ENCODE peak calls at places on chromosomes 11 and 22, in nine cellular contexts. One of them, this sample, is unnamed.

GRCh38 chr11:45921561-45922424 is 663 bp upstream of the LARGE2 start:
- DNase-seq in effector CD4-positive, alpha-beta T cell: no peak
- DNase-seq in astrocyte of the spinal cord: no peak
- DNase-seq in globus pallidus: no peak
- DNase-seq in skeletal muscle cell: no peak
- DNase-seq in activated CD4-positive, alpha-beta T cell treated with anti-CD3 and anti-CD28 coated beads for 24 hours: no peak
- DNase-seq in DMS79: peak; percentile 68
- DNase-seq in occipital lobe: no peak
- DNase-seq in BE2C: no peak
- DNase-seq in this sample: no peak

GRCh38 chr11:62251698-62252097 is 9.7 kb downstream of the SCGB1D2 start:
- DNase-seq in globus pallidus: no peak
- DNase-seq in BE2C: no peak
- DNase-seq in skeletal muscle cell: no peak
- DNase-seq in occipital lobe: no peak
- DNase-seq in DMS79: no peak
- DNase-seq in astrocyte of the spinal cord: no peak
- DNase-seq in effector CD4-positive, alpha-beta T cell: no peak
- DNase-seq in activated CD4-positive, alpha-beta T cell treated with anti-CD3 and anti-CD28 coated beads for 24 hours: no peak
- DNase-seq in this sample: no peak

GRCh38 chr11:11311169-11311568 is 41.9 kb downstream of the CSNK2A3 start:
- DNase-seq in DMS79: no peak
- DNase-seq in globus pallidus: no peak
- DNase-seq in skeletal muscle cell: no peak
- DNase-seq in astrocyte of the spinal cord: no peak
- DNase-seq in BE2C: no peak
- DNase-seq in effector CD4-positive, alpha-beta T cell: no peak
- DNase-seq in activated CD4-positive, alpha-beta T cell treated with anti-CD3 and anti-CD28 coated beads for 24 hours: no peak
- DNase-seq in occipital lobe: no peak
- DNase-seq in this sample: no peak

GRCh38 chr11:110474578-110474977 is 44.8 kb downstream of the FDX1 start:
- DNase-seq in globus pallidus: no peak
- DNase-seq in occipital lobe: no peak
- DNase-seq in activated CD4-positive, alpha-beta T cell treated with anti-CD3 and anti-CD28 coated beads for 24 hours: no peak
- DNase-seq in DMS79: no peak
- DNase-seq in astrocyte of the spinal cord: no peak
- DNase-seq in skeletal muscle cell: no peak
- DNase-seq in effector CD4-positive, alpha-beta T cell: no peak
- DNase-seq in BE2C: no peak
- DNase-seq in this sample: no peak

GRCh38 chr11:1762537-1763302 is 1.0 kb downstream of the CTSD start:
- DNase-seq in effector CD4-positive, alpha-beta T cell: no peak
- DNase-seq in BE2C: no peak
- DNase-seq in occipital lobe: no peak
- DNase-seq in activated CD4-positive, alpha-beta T cell treated with anti-CD3 and anti-CD28 coated beads for 24 hours: no peak
- DNase-seq in skeletal muscle cell: no peak
- DNase-seq in DMS79: no peak
- DNase-seq in astrocyte of the spinal cord: no peak
- DNase-seq in globus pallidus: no peak
- DNase-seq in this sample: no peak

GRCh38 chr11:124481365-124482323 is 36.1 kb upstream of the OR8B8 start:
- DNase-seq in occipital lobe: peak; percentile 41
- DNase-seq in globus pallidus: no peak
- DNase-seq in skeletal muscle cell: peak; percentile 33
- DNase-seq in activated CD4-positive, alpha-beta T cell treated with anti-CD3 and anti-CD28 coated beads for 24 hours: no peak
- DNase-seq in BE2C: peak; percentile 54
- DNase-seq in effector CD4-positive, alpha-beta T cell: no peak
- DNase-seq in DMS79: no peak
- DNase-seq in astrocyte of the spinal cord: peak; percentile 50
- DNase-seq in this sample: no peak

GRCh38 chr11:41377709-41378394 is 81.6 kb downstream of the LRRC4C start:
- DNase-seq in globus pallidus: no peak
- DNase-seq in activated CD4-positive, alpha-beta T cell treated with anti-CD3 and anti-CD28 coated beads for 24 hours: no peak
- DNase-seq in DMS79: no peak
- DNase-seq in astrocyte of the spinal cord: no peak
- DNase-seq in skeletal muscle cell: no peak
- DNase-seq in effector CD4-positive, alpha-beta T cell: no peak
- DNase-seq in BE2C: no peak
- DNase-seq in occipital lobe: no peak
- DNase-seq in this sample: no peak

GRCh38 chr22:31150615-31151014 is 9.4 kb upstream of the RNF185 start:
- DNase-seq in activated CD4-positive, alpha-beta T cell treated with anti-CD3 and anti-CD28 coated beads for 24 hours: no peak
- DNase-seq in occipital lobe: no peak
- DNase-seq in astrocyte of the spinal cord: no peak
- DNase-seq in effector CD4-positive, alpha-beta T cell: no peak
- DNase-seq in BE2C: no peak
- DNase-seq in DMS79: no peak
- DNase-seq in skeletal muscle cell: no peak
- DNase-seq in globus pallidus: no peak
- DNase-seq in this sample: no peak

GRCh38 chr11:129577986-129578385 is 202.3 kb downstream of the BARX2 start:
- DNase-seq in DMS79: no peak
- DNase-seq in effector CD4-positive, alpha-beta T cell: no peak
- DNase-seq in astrocyte of the spinal cord: no peak
- DNase-seq in occipital lobe: no peak
- DNase-seq in BE2C: no peak
- DNase-seq in globus pallidus: no peak
- DNase-seq in activated CD4-positive, alpha-beta T cell treated with anti-CD3 and anti-CD28 coated beads for 24 hours: no peak
- DNase-seq in skeletal muscle cell: no peak
- DNase-seq in this sample: no peak

GRCh38 chr22:32034275-32034674 is 8.8 kb upstream of the SLC5A1 start:
- DNase-seq in globus pallidus: no peak
- DNase-seq in skeletal muscle cell: no peak
- DNase-seq in DMS79: no peak
- DNase-seq in occipital lobe: no peak
- DNase-seq in BE2C: no peak
- DNase-seq in effector CD4-positive, alpha-beta T cell: no peak
- DNase-seq in activated CD4-positive, alpha-beta T cell treated with anti-CD3 and anti-CD28 coated beads for 24 hours: no peak
- DNase-seq in astrocyte of the spinal cord: no peak
- DNase-seq in this sample: no peak

GRCh38 chr11:131430466-131431176 is 60.2 kb downstream of the NTM start:
- DNase-seq in globus pallidus: peak; percentile 30
- DNase-seq in DMS79: no peak
- DNase-seq in skeletal muscle cell: peak; percentile 9
- DNase-seq in astrocyte of the spinal cord: no peak
- DNase-seq in BE2C: no peak
- DNase-seq in effector CD4-positive, alpha-beta T cell: no peak
- DNase-seq in occipital lobe: no peak
- DNase-seq in activated CD4-positive, alpha-beta T cell treated with anti-CD3 and anti-CD28 coated beads for 24 hours: no peak
- DNase-seq in this sample: no peak

GRCh38 chr22:32130464-32130863 is 28.6 kb downstream of the C22orf42 start:
- DNase-seq in occipital lobe: no peak
- DNase-seq in effector CD4-positive, alpha-beta T cell: no peak
- DNase-seq in activated CD4-positive, alpha-beta T cell treated with anti-CD3 and anti-CD28 coated beads for 24 hours: no peak
- DNase-seq in DMS79: no peak
- DNase-seq in BE2C: no peak
- DNase-seq in astrocyte of the spinal cord: no peak
- DNase-seq in skeletal muscle cell: no peak
- DNase-seq in globus pallidus: no peak
- DNase-seq in this sample: no peak

GRCh38 chr11:110362916-110363574 is 66.6 kb upstream of the RDX start:
- DNase-seq in BE2C: peak; percentile 12
- DNase-seq in astrocyte of the spinal cord: no peak
- DNase-seq in effector CD4-positive, alpha-beta T cell: no peak
- DNase-seq in DMS79: no peak
- DNase-seq in globus pallidus: peak; percentile 69
- DNase-seq in occipital lobe: no peak
- DNase-seq in skeletal muscle cell: no peak
- DNase-seq in activated CD4-positive, alpha-beta T cell treated with anti-CD3 and anti-CD28 coated beads for 24 hours: no peak
- DNase-seq in this sample: no peak

GRCh38 chr11:63909621-63910506 is 7.1 kb downstream of the RCOR2 start:
- DNase-seq in BE2C: peak; percentile 68
- DNase-seq in skeletal muscle cell: no peak
- DNase-seq in globus pallidus: no peak
- DNase-seq in DMS79: no peak
- DNase-seq in activated CD4-positive, alpha-beta T cell treated with anti-CD3 and anti-CD28 coated beads for 24 hours: no peak
- DNase-seq in astrocyte of the spinal cord: no peak
- DNase-seq in effector CD4-positive, alpha-beta T cell: no peak
- DNase-seq in occipital lobe: no peak
- DNase-seq in this sample: no peak

GRCh38 chr11:36509265-36509664 is 807 bp downstream of the TRAF6 start:
- DNase-seq in DMS79: no peak
- DNase-seq in activated CD4-positive, alpha-beta T cell treated with anti-CD3 and anti-CD28 coated beads for 24 hours: no peak
- DNase-seq in skeletal muscle cell: no peak
- DNase-seq in globus pallidus: peak; percentile 37
- DNase-seq in astrocyte of the spinal cord: peak; percentile 38
- DNase-seq in occipital lobe: no peak
- DNase-seq in BE2C: no peak
- DNase-seq in effector CD4-positive, alpha-beta T cell: no peak
- DNase-seq in this sample: peak; percentile 15

GRCh38 chr11:123303924-123304323 is 108.9 kb upstream of the CLMP start:
- DNase-seq in astrocyte of the spinal cord: no peak
- DNase-seq in activated CD4-positive, alpha-beta T cell treated with anti-CD3 and anti-CD28 coated beads for 24 hours: no peak
- DNase-seq in skeletal muscle cell: no peak
- DNase-seq in effector CD4-positive, alpha-beta T cell: no peak
- DNase-seq in occipital lobe: no peak
- DNase-seq in BE2C: no peak
- DNase-seq in globus pallidus: no peak
- DNase-seq in DMS79: no peak
- DNase-seq in this sample: no peak

GRCh38 chr11:44634401-44635281 is 69.2 kb downstream of the CD82 start:
- DNase-seq in globus pallidus: peak; percentile 93
- DNase-seq in occipital lobe: peak; percentile 69
- DNase-seq in skeletal muscle cell: peak; percentile 64
- DNase-seq in astrocyte of the spinal cord: peak; percentile 68
- DNase-seq in activated CD4-positive, alpha-beta T cell treated with anti-CD3 and anti-CD28 coated beads for 24 hours: no peak
- DNase-seq in DMS79: peak; percentile 72
- DNase-seq in BE2C: peak; percentile 87
- DNase-seq in effector CD4-positive, alpha-beta T cell: no peak
- DNase-seq in this sample: no peak

GRCh38 chr22:23752750-23753149 is 1.5 kb downstream of the VPREB3 start:
- DNase-seq in astrocyte of the spinal cord: no peak
- DNase-seq in activated CD4-positive, alpha-beta T cell treated with anti-CD3 and anti-CD28 coated beads for 24 hours: no peak
- DNase-seq in BE2C: no peak
- DNase-seq in occipital lobe: no peak
- DNase-seq in DMS79: no peak
- DNase-seq in skeletal muscle cell: no peak
- DNase-seq in effector CD4-positive, alpha-beta T cell: no peak
- DNase-seq in globus pallidus: no peak
- DNase-seq in this sample: no peak

GRCh38 chr22:43171019-43171491 is 15.9 kb downstream of the TTLL12 start:
- DNase-seq in astrocyte of the spinal cord: no peak
- DNase-seq in BE2C: no peak
- DNase-seq in activated CD4-positive, alpha-beta T cell treated with anti-CD3 and anti-CD28 coated beads for 24 hours: no peak
- DNase-seq in globus pallidus: no peak
- DNase-seq in DMS79: no peak
- DNase-seq in occipital lobe: no peak
- DNase-seq in skeletal muscle cell: no peak
- DNase-seq in effector CD4-positive, alpha-beta T cell: no peak
- DNase-seq in this sample: no peak

GRCh38 chr22:45740236-45740635 is 68.6 kb downstream of the ATXN10 start:
- DNase-seq in skeletal muscle cell: no peak
- DNase-seq in globus pallidus: no peak
- DNase-seq in astrocyte of the spinal cord: no peak
- DNase-seq in activated CD4-positive, alpha-beta T cell treated with anti-CD3 and anti-CD28 coated beads for 24 hours: no peak
- DNase-seq in occipital lobe: no peak
- DNase-seq in effector CD4-positive, alpha-beta T cell: no peak
- DNase-seq in DMS79: no peak
- DNase-seq in BE2C: no peak
- DNase-seq in this sample: no peak

GRCh38 chr22:49694462-49695260 is 133.0 kb downstream of the BRD1 start:
- DNase-seq in BE2C: no peak
- DNase-seq in occipital lobe: no peak
- DNase-seq in activated CD4-positive, alpha-beta T cell treated with anti-CD3 and anti-CD28 coated beads for 24 hours: no peak
- DNase-seq in astrocyte of the spinal cord: no peak
- DNase-seq in effector CD4-positive, alpha-beta T cell: no peak
- DNase-seq in skeletal muscle cell: no peak
- DNase-seq in DMS79: no peak
- DNase-seq in globus pallidus: no peak
- DNase-seq in this sample: no peak

GRCh38 chr11:96191752-96192151 is 151.2 kb downstream of the MAML2 start:
- DNase-seq in effector CD4-positive, alpha-beta T cell: no peak
- DNase-seq in astrocyte of the spinal cord: no peak
- DNase-seq in skeletal muscle cell: no peak
- DNase-seq in DMS79: no peak
- DNase-seq in occipital lobe: no peak
- DNase-seq in BE2C: no peak
- DNase-seq in globus pallidus: no peak
- DNase-seq in activated CD4-positive, alpha-beta T cell treated with anti-CD3 and anti-CD28 coated beads for 24 hours: no peak
- DNase-seq in this sample: no peak

GRCh38 chr11:106697058-106697457 is 321.2 kb downstream of the GUCY1A2 start:
- DNase-seq in effector CD4-positive, alpha-beta T cell: no peak
- DNase-seq in occipital lobe: no peak
- DNase-seq in activated CD4-positive, alpha-beta T cell treated with anti-CD3 and anti-CD28 coated beads for 24 hours: no peak
- DNase-seq in DMS79: no peak
- DNase-seq in skeletal muscle cell: peak; percentile 30
- DNase-seq in globus pallidus: no peak
- DNase-seq in BE2C: no peak
- DNase-seq in astrocyte of the spinal cord: peak; percentile 53
- DNase-seq in this sample: no peak

GRCh38 chr22:25208743-25209505 is 9.3 kb downstream of the CRYBB3 start:
- DNase-seq in BE2C: no peak
- DNase-seq in occipital lobe: no peak
- DNase-seq in globus pallidus: no peak
- DNase-seq in activated CD4-positive, alpha-beta T cell treated with anti-CD3 and anti-CD28 coated beads for 24 hours: no peak
- DNase-seq in effector CD4-positive, alpha-beta T cell: no peak
- DNase-seq in DMS79: no peak
- DNase-seq in skeletal muscle cell: no peak
- DNase-seq in astrocyte of the spinal cord: no peak
- DNase-seq in this sample: no peak

GRCh38 chr11:26134481-26135355 is 197.2 kb upstream of the ANO3 start:
- DNase-seq in globus pallidus: peak; percentile 32
- DNase-seq in BE2C: peak; percentile 4
- DNase-seq in effector CD4-positive, alpha-beta T cell: no peak
- DNase-seq in skeletal muscle cell: no peak
- DNase-seq in astrocyte of the spinal cord: peak; percentile 14
- DNase-seq in DMS79: no peak
- DNase-seq in activated CD4-positive, alpha-beta T cell treated with anti-CD3 and anti-CD28 coated beads for 24 hours: no peak
- DNase-seq in occipital lobe: no peak
- DNase-seq in this sample: no peak

GRCh38 chr22:39652990-39653786 is 82.6 kb downstream of the CACNA1I start:
- DNase-seq in globus pallidus: no peak
- DNase-seq in DMS79: no peak
- DNase-seq in occipital lobe: peak; percentile 20
- DNase-seq in BE2C: no peak
- DNase-seq in astrocyte of the spinal cord: no peak
- DNase-seq in skeletal muscle cell: no peak
- DNase-seq in activated CD4-positive, alpha-beta T cell treated with anti-CD3 and anti-CD28 coated beads for 24 hours: no peak
- DNase-seq in effector CD4-positive, alpha-beta T cell: no peak
- DNase-seq in this sample: no peak

GRCh38 chr11:116660011-116660410 is 112.8 kb downstream of the BUD13 start:
- DNase-seq in occipital lobe: no peak
- DNase-seq in effector CD4-positive, alpha-beta T cell: no peak
- DNase-seq in DMS79: no peak
- DNase-seq in globus pallidus: no peak
- DNase-seq in BE2C: no peak
- DNase-seq in astrocyte of the spinal cord: no peak
- DNase-seq in activated CD4-positive, alpha-beta T cell treated with anti-CD3 and anti-CD28 coated beads for 24 hours: no peak
- DNase-seq in skeletal muscle cell: no peak
- DNase-seq in this sample: no peak

GRCh38 chr11:57409321-57410100 is 17.4 kb downstream of the SLC43A3 start:
- DNase-seq in effector CD4-positive, alpha-beta T cell: no peak
- DNase-seq in globus pallidus: no peak
- DNase-seq in activated CD4-positive, alpha-beta T cell treated with anti-CD3 and anti-CD28 coated beads for 24 hours: no peak
- DNase-seq in DMS79: no peak
- DNase-seq in BE2C: no peak
- DNase-seq in skeletal muscle cell: no peak
- DNase-seq in occipital lobe: no peak
- DNase-seq in astrocyte of the spinal cord: no peak
- DNase-seq in this sample: no peak

GRCh38 chr11:23764285-23764684 is 732.6 kb upstream of the LUZP2 start:
- DNase-seq in BE2C: no peak
- DNase-seq in DMS79: no peak
- DNase-seq in astrocyte of the spinal cord: no peak
- DNase-seq in skeletal muscle cell: no peak
- DNase-seq in globus pallidus: no peak
- DNase-seq in occipital lobe: no peak
- DNase-seq in effector CD4-positive, alpha-beta T cell: no peak
- DNase-seq in activated CD4-positive, alpha-beta T cell treated with anti-CD3 and anti-CD28 coated beads for 24 hours: no peak
- DNase-seq in this sample: no peak

GRCh38 chr11:67119577-67120391 is 721 bp downstream of the KDM2A start:
- DNase-seq in astrocyte of the spinal cord: no peak
- DNase-seq in effector CD4-positive, alpha-beta T cell: peak; percentile 6
- DNase-seq in occipital lobe: no peak
- DNase-seq in BE2C: peak; percentile 40
- DNase-seq in globus pallidus: peak; percentile 46
- DNase-seq in skeletal muscle cell: no peak
- DNase-seq in DMS79: no peak
- DNase-seq in activated CD4-positive, alpha-beta T cell treated with anti-CD3 and anti-CD28 coated beads for 24 hours: no peak
- DNase-seq in this sample: peak; percentile 13

GRCh38 chr22:23922921-23923320 is 28.7 kb downstream of the MIF start:
- DNase-seq in effector CD4-positive, alpha-beta T cell: no peak
- DNase-seq in BE2C: no peak
- DNase-seq in globus pallidus: no peak
- DNase-seq in astrocyte of the spinal cord: no peak
- DNase-seq in DMS79: no peak
- DNase-seq in occipital lobe: no peak
- DNase-seq in activated CD4-positive, alpha-beta T cell treated with anti-CD3 and anti-CD28 coated beads for 24 hours: no peak
- DNase-seq in skeletal muscle cell: no peak
- DNase-seq in this sample: no peak